ENCODE peak calls at places on chromosomes 11 and 22, in six cellular contexts. One of them, this sample, is unnamed.
A peak's percentile ranks its signal among the peaks of the same experiment; 100 is the strongest.

GRCh38 chr11:59247535-59248227 is 35.0 kb upstream of the MPEG1 start:
- DNase-seq in sigmoid colon: no peak
- DNase-seq in endothelial cell of umbilical vein: no peak
- DNase-seq in body of pancreas: no peak
- DNase-seq in tibial nerve: peak; percentile 78
- DNase-seq in NB4: no peak
- DNase-seq in this sample: no peak

GRCh38 chr22:25898707-25899365 is 156.8 kb downstream of the MYO18B start:
- DNase-seq in body of pancreas: no peak
- DNase-seq in endothelial cell of umbilical vein: no peak
- DNase-seq in NB4: peak; percentile 17
- DNase-seq in tibial nerve: no peak
- DNase-seq in sigmoid colon: no peak
- DNase-seq in this sample: peak; percentile 15

GRCh38 chr11:75667831-75668507 is 869 bp downstream of the MAP6 start:
- DNase-seq in tibial nerve: peak; percentile 5
- DNase-seq in body of pancreas: peak; percentile 48
- DNase-seq in endothelial cell of umbilical vein: peak; percentile 21
- DNase-seq in sigmoid colon: peak; percentile 79
- DNase-seq in NB4: peak; percentile 23
- DNase-seq in this sample: no peak

GRCh38 chr11:128187377-128187776 is 400.0 kb downstream of the ETS1 start:
- DNase-seq in tibial nerve: no peak
- DNase-seq in body of pancreas: no peak
- DNase-seq in NB4: no peak
- DNase-seq in endothelial cell of umbilical vein: no peak
- DNase-seq in sigmoid colon: no peak
- DNase-seq in this sample: no peak

GRCh38 chr22:32619614-32620426 is 145.2 kb downstream of the FBXO7 start:
- DNase-seq in tibial nerve: peak; percentile 64
- DNase-seq in body of pancreas: peak; percentile 25
- DNase-seq in NB4: no peak
- DNase-seq in endothelial cell of umbilical vein: no peak
- DNase-seq in sigmoid colon: peak; percentile 78
- DNase-seq in this sample: no peak

GRCh38 chr11:108620958-108621772 is 27.6 kb upstream of the EXPH5 start:
- DNase-seq in NB4: no peak
- DNase-seq in tibial nerve: no peak
- DNase-seq in endothelial cell of umbilical vein: no peak
- DNase-seq in body of pancreas: no peak
- DNase-seq in sigmoid colon: no peak
- DNase-seq in this sample: no peak

GRCh38 chr11:10390375-10390774 is 64.7 kb upstream of the AMPD3 start:
- DNase-seq in NB4: no peak
- DNase-seq in sigmoid colon: no peak
- DNase-seq in tibial nerve: no peak
- DNase-seq in endothelial cell of umbilical vein: peak; percentile 43
- DNase-seq in body of pancreas: no peak
- DNase-seq in this sample: no peak

GRCh38 chr22:41994506-41994905 is 4.1 kb upstream of the WBP2NL start:
- DNase-seq in endothelial cell of umbilical vein: no peak
- DNase-seq in body of pancreas: no peak
- DNase-seq in sigmoid colon: no peak
- DNase-seq in tibial nerve: no peak
- DNase-seq in NB4: no peak
- DNase-seq in this sample: no peak

GRCh38 chr22:38327805-38328204 is 10.6 kb upstream of the CSNK1E start:
- DNase-seq in NB4: peak; percentile 31
- DNase-seq in tibial nerve: no peak
- DNase-seq in endothelial cell of umbilical vein: peak; percentile 52
- DNase-seq in body of pancreas: no peak
- DNase-seq in sigmoid colon: no peak
- DNase-seq in this sample: peak; percentile 75

GRCh38 chr11:46369458-46370152 is 11.9 kb upstream of the MDK start:
- DNase-seq in tibial nerve: peak; percentile 22
- DNase-seq in body of pancreas: peak; percentile 51
- DNase-seq in sigmoid colon: no peak
- DNase-seq in endothelial cell of umbilical vein: peak; percentile 49
- DNase-seq in NB4: peak; percentile 73
- DNase-seq in this sample: peak; percentile 98

GRCh38 chr22:27991586-27992293 is 72.7 kb upstream of the PITPNB start:
- DNase-seq in endothelial cell of umbilical vein: no peak
- DNase-seq in NB4: no peak
- DNase-seq in body of pancreas: no peak
- DNase-seq in sigmoid colon: peak; percentile 33
- DNase-seq in tibial nerve: no peak
- DNase-seq in this sample: no peak

GRCh38 chr11:87849216-87849615 is 326.0 kb downstream of the RAB38 start:
- DNase-seq in body of pancreas: no peak
- DNase-seq in tibial nerve: no peak
- DNase-seq in sigmoid colon: no peak
- DNase-seq in endothelial cell of umbilical vein: no peak
- DNase-seq in NB4: no peak
- DNase-seq in this sample: no peak

GRCh38 chr22:37659066-37659896 is 758 bp downstream of the PDXP start:
- DNase-seq in endothelial cell of umbilical vein: no peak
- DNase-seq in sigmoid colon: no peak
- DNase-seq in tibial nerve: no peak
- DNase-seq in NB4: peak; percentile 58
- DNase-seq in body of pancreas: peak; percentile 57
- DNase-seq in this sample: no peak

GRCh38 chr11:47603295-47603694 is 9.1 kb upstream of the C1QTNF4 start:
- DNase-seq in sigmoid colon: no peak
- DNase-seq in tibial nerve: no peak
- DNase-seq in NB4: no peak
- DNase-seq in endothelial cell of umbilical vein: no peak
- DNase-seq in body of pancreas: no peak
- DNase-seq in this sample: no peak

GRCh38 chr22:34333285-34333684 is 413.0 kb upstream of the LARGE1 start:
- DNase-seq in NB4: no peak
- DNase-seq in body of pancreas: no peak
- DNase-seq in tibial nerve: no peak
- DNase-seq in sigmoid colon: no peak
- DNase-seq in endothelial cell of umbilical vein: no peak
- DNase-seq in this sample: no peak

GRCh38 chr22:25494774-25495173 is 69.7 kb upstream of the GRK3 start:
- DNase-seq in tibial nerve: no peak
- DNase-seq in NB4: peak; percentile 34
- DNase-seq in body of pancreas: no peak
- DNase-seq in endothelial cell of umbilical vein: no peak
- DNase-seq in sigmoid colon: no peak
- DNase-seq in this sample: no peak

GRCh38 chr11:92540113-92540512 is 315.5 kb downstream of the FAT3 start:
- DNase-seq in endothelial cell of umbilical vein: no peak
- DNase-seq in NB4: no peak
- DNase-seq in tibial nerve: no peak
- DNase-seq in sigmoid colon: no peak
- DNase-seq in body of pancreas: no peak
- DNase-seq in this sample: no peak

GRCh38 chr11:120610101-120610500 is 98.6 kb downstream of the GRIK4 start:
- DNase-seq in body of pancreas: no peak
- DNase-seq in endothelial cell of umbilical vein: no peak
- DNase-seq in NB4: no peak
- DNase-seq in tibial nerve: no peak
- DNase-seq in sigmoid colon: no peak
- DNase-seq in this sample: no peak

GRCh38 chr11:46260161-46260560 is 17.3 kb upstream of the CREB3L1 start:
- DNase-seq in NB4: no peak
- DNase-seq in endothelial cell of umbilical vein: no peak
- DNase-seq in body of pancreas: no peak
- DNase-seq in sigmoid colon: no peak
- DNase-seq in tibial nerve: no peak
- DNase-seq in this sample: no peak

GRCh38 chr22:28983788-28984441 is 77.7 kb downstream of the C22orf31 start:
- DNase-seq in endothelial cell of umbilical vein: no peak
- DNase-seq in body of pancreas: no peak
- DNase-seq in sigmoid colon: no peak
- DNase-seq in NB4: peak; percentile 55
- DNase-seq in tibial nerve: no peak
- DNase-seq in this sample: no peak

GRCh38 chr22:23109441-23109978 is 32.3 kb downstream of the RSPH14 start:
- DNase-seq in NB4: no peak
- DNase-seq in sigmoid colon: no peak
- DNase-seq in tibial nerve: no peak
- DNase-seq in endothelial cell of umbilical vein: no peak
- DNase-seq in body of pancreas: no peak
- DNase-seq in this sample: no peak

GRCh38 chr11:83612891-83613766 is 327.0 kb upstream of the CCDC90B start:
- DNase-seq in body of pancreas: no peak
- DNase-seq in sigmoid colon: no peak
- DNase-seq in tibial nerve: no peak
- DNase-seq in NB4: no peak
- DNase-seq in endothelial cell of umbilical vein: no peak
- DNase-seq in this sample: no peak

GRCh38 chr22:20025401-20026203 is 4.7 kb downstream of the TANGO2 start:
- DNase-seq in tibial nerve: no peak
- DNase-seq in endothelial cell of umbilical vein: no peak
- DNase-seq in body of pancreas: no peak
- DNase-seq in NB4: no peak
- DNase-seq in sigmoid colon: no peak
- DNase-seq in this sample: no peak
- TF ChIP-seq POLR2A in tibial nerve: no peak
- TF ChIP-seq POLR2A in endothelial cell of umbilical vein: no peak
- TF ChIP-seq POLR2A in body of pancreas: no peak
- TF ChIP-seq POLR2A in NB4: no peak
- TF ChIP-seq POLR2A in sigmoid colon: no peak
- TF ChIP-seq POLR2A in this sample: no peak

GRCh38 chr11:26996056-26996455 is 2.1 kb downstream of the FIBIN start:
- DNase-seq in NB4: no peak
- DNase-seq in tibial nerve: no peak
- DNase-seq in body of pancreas: no peak
- DNase-seq in endothelial cell of umbilical vein: no peak
- DNase-seq in sigmoid colon: no peak
- DNase-seq in this sample: no peak

GRCh38 chr11:26994579-26995210 is 783 bp downstream of the FIBIN start:
- DNase-seq in sigmoid colon: peak; percentile 66
- DNase-seq in tibial nerve: peak; percentile 13
- DNase-seq in body of pancreas: peak; percentile 15
- DNase-seq in NB4: no peak
- DNase-seq in endothelial cell of umbilical vein: no peak
- DNase-seq in this sample: no peak

GRCh38 chr11:26992031-26992541 is 1.8 kb upstream of the FIBIN start:
- DNase-seq in body of pancreas: no peak
- DNase-seq in sigmoid colon: no peak
- DNase-seq in NB4: peak; percentile 13
- DNase-seq in tibial nerve: peak; percentile 36
- DNase-seq in endothelial cell of umbilical vein: no peak
- DNase-seq in this sample: no peak

DNA sequence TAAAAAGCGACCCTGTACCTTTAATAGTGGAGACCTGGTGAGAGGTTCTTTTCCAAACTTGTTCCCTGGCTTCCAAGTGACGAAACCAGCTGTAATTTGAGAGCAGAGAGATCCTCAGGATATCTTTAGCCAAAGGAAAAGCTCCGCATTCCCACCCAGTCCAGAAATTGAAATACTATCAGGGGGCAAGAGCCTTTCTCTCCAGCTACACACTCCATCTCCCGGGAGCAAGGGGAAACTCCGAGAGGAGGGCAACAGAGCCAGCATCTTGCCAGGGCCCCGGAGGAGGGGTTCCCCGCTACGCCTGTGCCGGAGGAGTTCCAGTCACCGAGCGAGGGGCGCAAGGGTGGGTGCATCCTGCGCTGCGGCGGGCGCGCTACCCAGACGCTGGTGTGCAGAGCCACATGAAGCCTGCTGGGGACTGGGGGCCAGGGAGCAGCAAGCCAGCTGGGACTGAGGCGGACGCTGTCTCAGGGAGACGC is at the start of gene FIBIN:
- DNase-seq in tibial nerve: peak; percentile 60
- DNase-seq in endothelial cell of umbilical vein: no peak
- DNase-seq in sigmoid colon: peak; percentile 73
- DNase-seq in body of pancreas: peak; percentile 12
- DNase-seq in NB4: no peak
- DNase-seq in this sample: no peak
- TF ChIP-seq POLR2A in tibial nerve: peak; percentile 10
- TF ChIP-seq POLR2A in endothelial cell of umbilical vein: no peak
- TF ChIP-seq POLR2A in sigmoid colon: peak; percentile 40
- TF ChIP-seq POLR2A in body of pancreas: no peak
- TF ChIP-seq POLR2A in NB4: no peak
- TF ChIP-seq POLR2A in this sample: no peak

GRCh38 chr11:561148-562003 is 606 bp downstream of the RASSF7 start:
- DNase-seq in NB4: peak; percentile 67
- DNase-seq in endothelial cell of umbilical vein: no peak
- DNase-seq in sigmoid colon: no peak
- DNase-seq in body of pancreas: peak; percentile 83
- DNase-seq in tibial nerve: no peak
- DNase-seq in this sample: peak; percentile 93
- TF ChIP-seq POLR2A in NB4: no peak
- TF ChIP-seq POLR2A in endothelial cell of umbilical vein: no peak
- TF ChIP-seq POLR2A in sigmoid colon: no peak
- TF ChIP-seq POLR2A in body of pancreas: peak; percentile 71
- TF ChIP-seq POLR2A in tibial nerve: no peak
- TF ChIP-seq POLR2A in this sample: peak; percentile 24

GRCh38 chr11:45063669-45064068 is 82.8 kb upstream of the PRDM11 start:
- DNase-seq in tibial nerve: no peak
- DNase-seq in NB4: no peak
- DNase-seq in body of pancreas: no peak
- DNase-seq in endothelial cell of umbilical vein: no peak
- DNase-seq in sigmoid colon: no peak
- DNase-seq in this sample: no peak

GRCh38 chr11:45062115-45062514 is 84.3 kb upstream of the PRDM11 start:
- DNase-seq in tibial nerve: no peak
- DNase-seq in body of pancreas: no peak
- DNase-seq in sigmoid colon: no peak
- DNase-seq in endothelial cell of umbilical vein: no peak
- DNase-seq in NB4: no peak
- DNase-seq in this sample: no peak

GRCh38 chr11:45061641-45062040 is 84.8 kb upstream of the PRDM11 start:
- DNase-seq in tibial nerve: no peak
- DNase-seq in NB4: no peak
- DNase-seq in body of pancreas: no peak
- DNase-seq in sigmoid colon: no peak
- DNase-seq in endothelial cell of umbilical vein: no peak
- DNase-seq in this sample: no peak

GRCh38 chr11:45060707-45061106 is 85.7 kb upstream of the PRDM11 start:
- DNase-seq in sigmoid colon: no peak
- DNase-seq in NB4: no peak
- DNase-seq in endothelial cell of umbilical vein: no peak
- DNase-seq in body of pancreas: no peak
- DNase-seq in tibial nerve: no peak
- DNase-seq in this sample: no peak

DNA sequence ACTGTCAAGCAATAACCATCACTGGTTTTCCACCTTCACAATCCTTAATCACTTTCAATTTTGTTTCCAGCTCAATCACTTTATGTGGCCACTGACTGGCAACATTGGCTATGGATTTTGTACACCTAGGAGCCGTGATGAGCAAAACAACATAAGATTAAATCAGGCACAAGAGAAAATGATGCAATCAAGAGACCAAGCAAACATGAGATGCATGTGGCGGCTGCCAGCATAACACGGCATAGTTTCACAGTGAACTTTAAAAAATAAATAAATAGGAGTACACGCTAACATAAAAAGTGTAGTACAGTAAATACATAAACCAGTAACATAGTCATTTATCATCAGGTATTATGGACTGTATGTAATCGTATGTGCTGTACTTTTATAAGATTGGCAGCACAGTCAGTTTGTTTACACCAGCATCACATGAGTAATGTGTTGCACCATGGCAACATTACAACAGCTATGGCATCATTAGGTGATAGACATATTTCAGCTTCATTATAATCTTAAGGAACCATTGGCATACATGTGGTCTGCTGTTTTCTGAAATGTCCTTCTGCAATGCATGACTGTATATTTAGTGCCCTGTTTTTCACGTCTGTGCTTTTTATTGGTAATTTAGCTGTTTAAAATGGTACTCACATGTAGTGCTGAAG is 83.3 kb upstream of the PRDM11 start:
- DNase-seq in tibial nerve: no peak
- DNase-seq in body of pancreas: no peak
- DNase-seq in endothelial cell of umbilical vein: no peak
- DNase-seq in NB4: no peak
- DNase-seq in sigmoid colon: no peak
- DNase-seq in this sample: no peak
- TF ChIP-seq POLR2A in tibial nerve: no peak
- TF ChIP-seq POLR2A in body of pancreas: no peak
- TF ChIP-seq POLR2A in endothelial cell of umbilical vein: no peak
- TF ChIP-seq POLR2A in NB4: no peak
- TF ChIP-seq POLR2A in sigmoid colon: no peak
- TF ChIP-seq POLR2A in this sample: no peak

This sample was measured in H54.